ENCODE peak calls at places on chromosomes 7 and 10, in ten cellular contexts. E, D, X, P, R, B, G, J, O and I are unnamed samples.

GRCh38 chr7:97116308-97116707 is 1.2 kb upstream of the SDHAF3 start:
- DNase-seq in J (peak), B (no peak), O (no peak), G (no peak), P (no peak), E (no peak), X (no peak), R (no peak), D (no peak), I (no peak)

GRCh38 chr7:30799976-30800661 is 28.9 kb downstream of the MINDY4 start:
- DNase-seq in G (no peak), E (no peak), J (peak), B (peak), D (no peak), O (no peak), R (no peak), X (no peak), P (no peak), I (no peak)

GRCh38 chr10:114537791-114538543 is 120.1 kb downstream of the ABLIM1 start:
- DNase-seq in D (no peak), E (no peak), R (no peak), X (no peak), G (peak), P (no peak), O (no peak), B (no peak), J (no peak), I (no peak)

GRCh38 chr10:62502995-62503613 is 128.9 kb downstream of the ZNF365 start:
- DNase-seq in X (no peak), D (no peak), R (no peak), P (no peak), E (no peak), G (no peak), J (peak), O (no peak), B (peak), I (no peak)

GRCh38 chr7:148587076-148587475 is 3.5 kb upstream of the C7orf33 start:
- DNase-seq in B (no peak), O (no peak), E (no peak), R (no peak), J (no peak), G (peak), D (no peak), X (no peak), P (no peak), I (no peak)

GRCh38 chr7:86407291-86407690 is 236.4 kb upstream of the GRM3 start:
- DNase-seq in B (no peak), G (no peak), X (no peak), R (no peak), P (no peak), O (peak), D (no peak), J (no peak), E (no peak), I (no peak)

GRCh38 chr7:12637819-12638592 is 49.4 kb upstream of the ARL4A start:
- DNase-seq in R (no peak), P (no peak), X (no peak), E (no peak), O (no peak), B (no peak), G (peak), J (peak), D (no peak), I (no peak)

GRCh38 chr10:35735412-35735811 is 93.3 kb upstream of the FZD8 start:
- DNase-seq in R (no peak), O (no peak), E (no peak), X (no peak), P (peak), D (peak), B (peak), J (peak), G (no peak), I (no peak)

GRCh38 chr10:34397324-34397723 is 417.8 kb downstream of the PARD3 start:
- DNase-seq in R (no peak), D (peak), O (peak), B (no peak), J (no peak), P (peak), X (no peak), G (no peak), E (no peak), I (peak)

GRCh38 chr10:71998840-71999194 is 34.6 kb downstream of the CHST3 start:
- DNase-seq in D (peak), B (peak), P (peak), J (peak), O (no peak), G (no peak), X (no peak), R (no peak), E (peak), I (no peak)

GRCh38 chr7:78675511-78675910 is 778.0 kb downstream of the MAGI2 start:
- DNase-seq in R (no peak), P (no peak), E (no peak), X (no peak), G (no peak), O (no peak), D (no peak), B (peak), J (no peak), I (no peak)

GRCh38 chr10:125201108-125201524 is 40.8 kb upstream of the CTBP2 start:
- DNase-seq in B (peak), D (peak), O (peak), E (peak), R (no peak), P (no peak), G (no peak), J (peak), X (no peak), I (peak)

GRCh38 chr10:123558651-123559050 is 107.5 kb upstream of the GPR26 start:
- DNase-seq in O (no peak), E (no peak), R (no peak), D (no peak), J (no peak), X (no peak), P (no peak), G (no peak), B (no peak), I (no peak)

GRCh38 chr10:97991875-97992274 is 38.5 kb downstream of the CRTAC1 start:
- DNase-seq in B (peak), X (peak), O (peak), E (no peak), R (no peak), J (peak), G (no peak), P (peak), D (peak), I (no peak)

GRCh38 chr7:24795407-24795767 is 38.1 kb upstream of the GSDME start:
- DNase-seq in B (no peak), D (no peak), G (no peak), R (no peak), X (peak), P (no peak), J (no peak), O (no peak), E (no peak), I (no peak)

GRCh38 chr10:86966008-86966654 is 2.2 kb upstream of the ADIRF start:
- DNase-seq in R (no peak), D (no peak), J (peak), B (no peak), E (no peak), O (no peak), G (no peak), X (no peak), P (no peak), I (no peak)

GRCh38 chr7:66921918-66922486 is 977 bp downstream of the TMEM248 start:
- DNase-seq in X (peak), R (no peak), D (no peak), B (peak), P (no peak), J (peak), E (no peak), O (no peak), G (no peak), I (no peak)

GRCh38 chr7:141609566-141609965 is 58.4 kb downstream of the AGK start:
- DNase-seq in E (no peak), J (no peak), P (no peak), R (no peak), G (no peak), X (no peak), O (no peak), B (no peak), D (no peak), I (no peak)

GRCh38 chr10:121096617-121097431 is 245.7 kb downstream of the WDR11 start:
- DNase-seq in G (peak), D (peak), X (peak), R (no peak), O (peak), B (peak), E (no peak), J (no peak), P (peak), I (peak)

GRCh38 chr7:132221356-132221755 is 354.9 kb downstream of the PLXNA4 start:
- DNase-seq in X (no peak), B (peak), P (no peak), R (no peak), D (no peak), J (no peak), G (no peak), O (no peak), E (no peak), I (no peak)

GRCh38 chr7:139034855-139035587 is 821 bp downstream of the ZC3HAV1L start:
- DNase-seq in J (peak), O (no peak), E (no peak), B (peak), R (no peak), X (peak), G (peak), D (peak), P (peak), I (no peak)

GRCh38 chr10:29828978-29829377 is 194.2 kb upstream of the SVIL start:
- DNase-seq in P (peak), O (no peak), J (no peak), R (no peak), X (no peak), D (peak), G (no peak), E (no peak), B (no peak), I (no peak)

GRCh38 chr7:36784991-36785940 is 61.0 kb upstream of the AOAH start:
- DNase-seq in P (peak), D (peak), E (peak), J (no peak), O (no peak), G (no peak), X (no peak), B (peak), R (no peak), I (no peak)

GRCh38 chr7:123823898-123824753 is 20.8 kb upstream of the HYAL4 start:
- DNase-seq in P (no peak), X (no peak), B (no peak), D (no peak), J (no peak), G (no peak), R (no peak), O (no peak), E (no peak), I (no peak)

GRCh38 chr7:953547-954327 is 743 bp downstream of the ADAP1 start:
- DNase-seq in R (peak), X (peak), G (peak), O (no peak), P (peak), B (peak), E (peak), J (peak), D (peak), I (no peak)

GRCh38 chr10:80413152-80413996 is 5.0 kb downstream of the PRXL2A start:
- DNase-seq in J (peak), X (no peak), E (no peak), R (no peak), P (peak), G (peak), D (peak), O (no peak), B (peak), I (peak)

GRCh38 chr10:20105931-20106330 is 289.7 kb downstream of the PLXDC2 start:
- DNase-seq in X (no peak), O (peak), G (no peak), J (no peak), R (no peak), P (peak), E (no peak), B (no peak), D (peak), I (no peak)

GRCh38 chr7:151007469-151007898 is 16.7 kb downstream of the NOS3 start:
- DNase-seq in R (peak), G (no peak), E (peak), O (no peak), J (no peak), B (no peak), P (no peak), D (no peak), X (no peak), I (no peak)

GRCh38 chr10:43965033-43965917 is 316.6 kb upstream of the ZNF32 start:
- DNase-seq in J (peak), E (peak), O (peak), D (peak), B (no peak), X (no peak), P (peak), G (no peak), R (no peak), I (no peak)

GRCh38 chr10:74071151-74071550 is 73.2 kb downstream of the VCL start:
- DNase-seq in R (no peak), J (peak), X (no peak), P (peak), G (no peak), E (no peak), B (no peak), D (peak), O (peak), I (peak)

GRCh38 chr10:71244638-71245419 is 32.5 kb downstream of the UNC5B start:
- DNase-seq in P (peak), J (peak), D (peak), B (no peak), G (no peak), R (no peak), O (no peak), E (no peak), X (no peak), I (no peak)

GRCh38 chr10:72719941-72720592 is 28.1 kb downstream of the MCU start:
- DNase-seq in B (peak), R (no peak), O (no peak), X (peak), P (no peak), J (peak), G (no peak), E (no peak), D (no peak), I (no peak)

GRCh38 chr7:135193615-135194081 is 17.7 kb downstream of the WDR91 start:
- DNase-seq in B (peak), R (no peak), X (no peak), O (peak), J (peak), P (peak), E (no peak), D (peak), G (no peak), I (no peak)

GRCh38 chr7:75596727-75597614 is 104.9 kb downstream of the SPDYE5 start:
- DNase-seq in E (no peak), G (no peak), J (peak), B (no peak), R (no peak), X (no peak), P (peak), D (peak), O (no peak), I (no peak)

GRCh38 chr7:44980393-44981034 is 1.7 kb upstream of the MYO1G start:
- DNase-seq in R (peak), B (peak), O (no peak), G (no peak), E (peak), D (peak), P (peak), X (no peak), J (peak), I (no peak)

GRCh38 chr7:44977304-44977858 is 1.4 kb downstream of the MYO1G start:
- DNase-seq in B (peak), E (peak), O (no peak), R (peak), G (no peak), J (no peak), P (no peak), D (no peak), X (no peak), I (no peak)

GRCh38 chr7:44977956-44978355 is 859 bp downstream of the MYO1G start:
- DNase-seq in O (no peak), J (no peak), G (no peak), P (no peak), D (no peak), X (no peak), R (peak), E (peak), B (no peak), I (no peak)

GRCh38 chr7:44979481-44980392 is 922 bp upstream of the MYO1G start:
- DNase-seq in G (no peak), O (no peak), J (peak), X (no peak), P (no peak), D (no peak), R (no peak), E (peak), B (peak), I (no peak)

GRCh38 chr7:44978511-44979366 is at the start of gene MYO1G:
- DNase-seq in O (no peak), R (peak), B (no peak), G (no peak), E (peak), X (no peak), D (no peak), J (no peak), P (no peak), I (no peak)
- H3K4me3 ChIP-seq in O (no peak), R (peak), B (no peak), G (no peak), E (peak), X (no peak), D (no peak), J (no peak), P (no peak), I (no peak)

GRCh38 chr7:71752171-71752935 is 620.4 kb downstream of the GALNT17 start:
- DNase-seq in D (peak), B (peak), J (peak), R (peak), E (peak), P (peak), O (no peak), G (peak), X (peak), I (no peak)
- TF ChIP-seq CTCF in D (peak), B (peak), J (peak), R (peak), E (peak), P (peak), O (peak), G (peak), X (no peak), I (peak)

GRCh38 chr10:93079663-93080349 is 6.1 kb downstream of the CYP26A1 start:
- DNase-seq in X (no peak), G (no peak), O (no peak), D (no peak), R (no peak), J (no peak), B (no peak), P (no peak), E (peak), I (no peak)
- H3K4me3 ChIP-seq in X (no peak), G (peak), O (no peak), D (no peak), R (no peak), J (no peak), B (no peak), P (no peak), E (no peak), I (peak)

GRCh38 chr10:129881641-129882040 is 82.4 kb downstream of the EBF3 start:
- DNase-seq in P (no peak), X (no peak), R (peak), D (no peak), B (no peak), O (no peak), E (no peak), G (no peak), J (no peak), I (no peak)
- TF ChIP-seq CTCF in P (no peak), X (no peak), R (no peak), D (no peak), B (no peak), O (no peak), E (no peak), G (no peak), J (no peak), I (no peak)

GRCh38 chr7:42227523-42227922 is 9.5 kb downstream of the GLI3 start:
- DNase-seq in P (no peak), R (no peak), G (no peak), J (no peak), B (peak), E (no peak), D (no peak), X (no peak), O (no peak), I (no peak)
- H3K4me3 ChIP-seq in P (peak), R (peak), G (no peak), J (no peak), B (peak), E (no peak), D (peak), X (no peak), O (peak), I (peak)

GRCh38 chr7:80482938-80483337 is 28.9 kb downstream of the GNAT3 start:
- DNase-seq in J (no peak), O (no peak), D (peak), R (no peak), P (no peak), X (no peak), E (no peak), B (peak), G (no peak), I (no peak)
- TF ChIP-seq CTCF in J (no peak), O (no peak), D (no peak), R (no peak), P (no peak), X (no peak), E (no peak), B (no peak), G (no peak), I (no peak)